ENCODE peak calls at places on chromosomes 6 and 20, in seven cellular contexts. One of them, this sample, is unnamed. For H3K4me1, the result is how much of the 10 kb centered on the place peaks cover.

GRCh38 chr20:20820780-20821495 is 108.5 kb upstream of the RALGAPA2 start:
- DNase-seq in transverse colon: no peak
- DNase-seq in spleen: no peak
- DNase-seq in endothelial cell of umbilical vein: no peak
- DNase-seq in GM12878: no peak
- DNase-seq in prostate gland: no peak
- DNase-seq in suprapubic skin: no peak
- DNase-seq in this sample: no peak

GRCh38 chr6:41724638-41725501 is 10.5 kb downstream of the TFEB start:
- DNase-seq in transverse colon: no peak
- DNase-seq in spleen: no peak
- DNase-seq in endothelial cell of umbilical vein: no peak
- DNase-seq in GM12878: no peak
- DNase-seq in prostate gland: no peak
- DNase-seq in suprapubic skin: no peak
- DNase-seq in this sample: no peak

GRCh38 chr20:7980332-7981046 is 39.1 kb downstream of the TMX4 start:
- DNase-seq in transverse colon: no peak
- DNase-seq in spleen: no peak
- DNase-seq in endothelial cell of umbilical vein: peak
- DNase-seq in GM12878: no peak
- DNase-seq in prostate gland: peak
- DNase-seq in suprapubic skin: no peak
- DNase-seq in this sample: no peak

GRCh38 chr6:138503881-138504680 is 4.8 kb upstream of the NHSL1 start:
- DNase-seq in transverse colon: no peak
- DNase-seq in spleen: no peak
- DNase-seq in endothelial cell of umbilical vein: no peak
- DNase-seq in GM12878: no peak
- DNase-seq in prostate gland: no peak
- DNase-seq in suprapubic skin: no peak
- DNase-seq in this sample: no peak

GRCh38 chr20:3390759-3391500 is 16.5 kb downstream of the DNAAF9 start:
- DNase-seq in transverse colon: no peak
- DNase-seq in spleen: no peak
- DNase-seq in endothelial cell of umbilical vein: no peak
- DNase-seq in GM12878: no peak
- DNase-seq in prostate gland: no peak
- DNase-seq in suprapubic skin: no peak
- DNase-seq in this sample: no peak

GRCh38 chr20:14711681-14712080 is 374.3 kb upstream of the FLRT3 start:
- DNase-seq in transverse colon: no peak
- DNase-seq in spleen: no peak
- DNase-seq in endothelial cell of umbilical vein: no peak
- DNase-seq in GM12878: no peak
- DNase-seq in prostate gland: no peak
- DNase-seq in suprapubic skin: no peak
- DNase-seq in this sample: no peak

GRCh38 chr6:119832411-119832810 is 482.9 kb upstream of the MAN1A1 start:
- DNase-seq in transverse colon: no peak
- DNase-seq in spleen: no peak
- DNase-seq in endothelial cell of umbilical vein: no peak
- DNase-seq in GM12878: no peak
- DNase-seq in prostate gland: no peak
- DNase-seq in suprapubic skin: no peak
- DNase-seq in this sample: no peak

GRCh38 chr20:59789641-59790040 is 143.8 kb downstream of the SYCP2 start:
- DNase-seq in transverse colon: no peak
- DNase-seq in spleen: no peak
- DNase-seq in endothelial cell of umbilical vein: no peak
- DNase-seq in GM12878: no peak
- DNase-seq in prostate gland: no peak
- DNase-seq in suprapubic skin: peak
- DNase-seq in this sample: peak

GRCh38 chr6:28982476-28983266 is 22.4 kb downstream of the ZNF311 start:
- DNase-seq in transverse colon: no peak
- DNase-seq in spleen: no peak
- DNase-seq in endothelial cell of umbilical vein: no peak
- DNase-seq in GM12878: peak
- DNase-seq in prostate gland: peak
- DNase-seq in suprapubic skin: no peak
- DNase-seq in this sample: no peak

GRCh38 chr20:8562356-8562755 is 430.3 kb downstream of the PLCB1 start:
- DNase-seq in transverse colon: no peak
- DNase-seq in spleen: no peak
- DNase-seq in endothelial cell of umbilical vein: no peak
- DNase-seq in GM12878: no peak
- DNase-seq in prostate gland: no peak
- DNase-seq in suprapubic skin: no peak
- DNase-seq in this sample: no peak

GRCh38 chr6:97462944-97463343 is 179.9 kb upstream of the MMS22L start:
- DNase-seq in transverse colon: no peak
- DNase-seq in spleen: no peak
- DNase-seq in endothelial cell of umbilical vein: no peak
- DNase-seq in GM12878: no peak
- DNase-seq in prostate gland: no peak
- DNase-seq in suprapubic skin: no peak
- DNase-seq in this sample: no peak

GRCh38 chr6:147448212-147448611 is 60.3 kb upstream of the SAMD5 start:
- DNase-seq in transverse colon: no peak
- DNase-seq in spleen: peak
- DNase-seq in endothelial cell of umbilical vein: no peak
- DNase-seq in GM12878: no peak
- DNase-seq in prostate gland: no peak
- DNase-seq in suprapubic skin: no peak
- DNase-seq in this sample: peak

GRCh38 chr6:35318200-35318844 is 20.7 kb downstream of the DEF6 start:
- DNase-seq in transverse colon: peak
- DNase-seq in spleen: no peak
- DNase-seq in endothelial cell of umbilical vein: peak
- DNase-seq in GM12878: no peak
- DNase-seq in prostate gland: peak
- DNase-seq in suprapubic skin: peak
- DNase-seq in this sample: peak

GRCh38 chr6:170063431-170063830 is 227.4 kb downstream of the DLL1 start:
- DNase-seq in transverse colon: peak
- DNase-seq in spleen: peak
- DNase-seq in endothelial cell of umbilical vein: no peak
- DNase-seq in GM12878: no peak
- DNase-seq in prostate gland: no peak
- DNase-seq in suprapubic skin: peak
- DNase-seq in this sample: peak

GRCh38 chr6:5904527-5904926 is 102.2 kb downstream of the NRN1 start:
- DNase-seq in transverse colon: no peak
- DNase-seq in spleen: no peak
- DNase-seq in endothelial cell of umbilical vein: no peak
- DNase-seq in GM12878: no peak
- DNase-seq in prostate gland: no peak
- DNase-seq in suprapubic skin: no peak
- DNase-seq in this sample: no peak

GRCh38 chr6:2611092-2611491 is 139.6 kb downstream of the MYLK4 start:
- DNase-seq in transverse colon: no peak
- DNase-seq in spleen: no peak
- DNase-seq in endothelial cell of umbilical vein: peak
- DNase-seq in GM12878: no peak
- DNase-seq in prostate gland: no peak
- DNase-seq in suprapubic skin: no peak
- DNase-seq in this sample: no peak

GRCh38 chr6:551405-551804 is 105.5 kb downstream of the HUS1B start:
- DNase-seq in transverse colon: no peak
- DNase-seq in spleen: no peak
- DNase-seq in endothelial cell of umbilical vein: no peak
- DNase-seq in GM12878: no peak
- DNase-seq in prostate gland: no peak
- DNase-seq in suprapubic skin: no peak
- DNase-seq in this sample: no peak

GRCh38 chr6:167532410-167533294 is 207.8 kb downstream of the TTLL2 start:
- DNase-seq in transverse colon: no peak
- DNase-seq in spleen: no peak
- DNase-seq in endothelial cell of umbilical vein: no peak
- DNase-seq in GM12878: no peak
- DNase-seq in prostate gland: no peak
- DNase-seq in suprapubic skin: no peak
- DNase-seq in this sample: no peak

GRCh38 chr6:25050356-25050755 is 114.6 kb upstream of the RIPOR2 start:
- DNase-seq in transverse colon: peak
- DNase-seq in spleen: no peak
- DNase-seq in endothelial cell of umbilical vein: peak
- DNase-seq in GM12878: no peak
- DNase-seq in prostate gland: no peak
- DNase-seq in suprapubic skin: no peak
- DNase-seq in this sample: no peak

GRCh38 chr20:4256886-4257285 is 241.5 kb upstream of the RNF24 start:
- DNase-seq in transverse colon: no peak
- DNase-seq in spleen: no peak
- DNase-seq in endothelial cell of umbilical vein: no peak
- DNase-seq in GM12878: no peak
- DNase-seq in prostate gland: no peak
- DNase-seq in suprapubic skin: no peak
- DNase-seq in this sample: no peak

DNA sequence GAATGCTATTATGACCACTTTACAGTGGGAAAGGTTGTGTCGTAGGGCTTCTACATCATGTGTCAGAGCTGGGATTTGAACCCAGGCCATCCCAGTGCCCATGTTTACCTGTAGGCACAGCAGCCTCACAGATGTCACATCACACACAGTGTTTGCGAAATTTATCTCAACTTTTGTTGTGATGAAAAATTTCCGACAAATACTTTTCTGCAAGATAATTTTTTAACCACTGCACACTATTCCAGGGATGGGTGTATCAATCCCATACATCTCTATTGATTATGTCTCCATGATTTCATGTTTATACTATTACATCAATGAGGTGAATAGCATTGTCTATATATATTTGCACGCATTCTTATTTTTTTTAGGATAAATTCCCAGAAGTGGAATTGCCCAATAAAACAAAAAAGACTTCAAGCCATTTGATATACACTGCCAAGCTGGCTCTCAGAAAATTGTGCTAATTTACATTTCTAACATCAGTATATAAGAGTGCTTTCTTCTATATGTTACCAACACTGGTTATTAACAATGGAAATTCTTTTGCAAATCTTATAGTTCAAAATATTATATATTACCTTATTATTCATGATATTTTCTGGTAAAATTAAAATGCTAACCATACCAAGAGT is 189.1 kb upstream of the ZNF217 start:
- DNase-seq in transverse colon: no peak
- DNase-seq in spleen: no peak
- DNase-seq in endothelial cell of umbilical vein: no peak
- DNase-seq in GM12878: no peak
- DNase-seq in prostate gland: no peak
- DNase-seq in suprapubic skin: no peak
- DNase-seq in this sample: no peak
- TF ChIP-seq POLR2AphosphoS5 in transverse colon: no peak
- TF ChIP-seq POLR2AphosphoS5 in spleen: no peak
- TF ChIP-seq POLR2AphosphoS5 in endothelial cell of umbilical vein: no peak
- TF ChIP-seq POLR2AphosphoS5 in GM12878: no peak
- TF ChIP-seq POLR2AphosphoS5 in prostate gland: no peak
- TF ChIP-seq POLR2AphosphoS5 in suprapubic skin: no peak
- TF ChIP-seq POLR2AphosphoS5 in this sample: no peak

DNA sequence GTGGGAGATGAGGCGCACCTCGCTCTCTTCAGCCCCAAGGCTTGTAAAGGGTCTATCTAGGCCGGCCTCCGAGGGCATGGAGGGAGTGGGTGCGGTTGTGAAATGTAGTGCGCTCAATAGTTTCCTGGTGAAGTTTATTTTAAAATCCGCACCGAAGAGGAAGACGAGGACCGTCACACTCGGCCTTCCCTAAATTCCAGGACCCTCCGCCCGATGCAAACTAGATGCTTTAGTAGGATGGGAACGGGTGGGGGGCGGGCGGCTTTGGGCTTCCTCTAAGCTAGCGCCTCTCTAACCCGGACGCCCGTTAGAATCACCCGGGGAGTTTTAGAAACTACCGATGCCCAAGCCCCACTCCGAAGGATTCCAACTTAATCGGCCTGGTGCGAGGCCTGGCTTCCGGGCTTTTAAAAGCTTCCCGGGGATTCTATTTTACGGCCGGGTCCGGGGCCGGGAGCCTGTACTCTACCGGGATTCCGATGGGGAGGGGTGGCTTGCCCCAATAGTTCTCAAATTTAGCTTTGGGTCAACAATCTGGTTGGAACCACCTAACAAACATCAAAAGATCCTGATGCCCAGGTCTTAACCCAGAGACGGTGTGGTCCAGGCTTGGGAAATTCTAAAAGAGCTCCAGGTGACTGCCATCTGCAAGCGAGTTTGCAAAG is 548 bp upstream of the BCAS4 start:
- DNase-seq in transverse colon: no peak
- DNase-seq in spleen: peak
- DNase-seq in endothelial cell of umbilical vein: no peak
- DNase-seq in GM12878: no peak
- DNase-seq in prostate gland: no peak
- DNase-seq in suprapubic skin: no peak
- DNase-seq in this sample: no peak
- H3K4me1 ChIP-seq in transverse colon: under half
- H3K4me1 ChIP-seq in spleen: under half
- H3K4me1 ChIP-seq in endothelial cell of umbilical vein: under half
- H3K4me1 ChIP-seq in GM12878: under half
- H3K4me1 ChIP-seq in prostate gland: under half
- H3K4me1 ChIP-seq in suprapubic skin: under half
- H3K4me1 ChIP-seq in this sample: under half

DNA sequence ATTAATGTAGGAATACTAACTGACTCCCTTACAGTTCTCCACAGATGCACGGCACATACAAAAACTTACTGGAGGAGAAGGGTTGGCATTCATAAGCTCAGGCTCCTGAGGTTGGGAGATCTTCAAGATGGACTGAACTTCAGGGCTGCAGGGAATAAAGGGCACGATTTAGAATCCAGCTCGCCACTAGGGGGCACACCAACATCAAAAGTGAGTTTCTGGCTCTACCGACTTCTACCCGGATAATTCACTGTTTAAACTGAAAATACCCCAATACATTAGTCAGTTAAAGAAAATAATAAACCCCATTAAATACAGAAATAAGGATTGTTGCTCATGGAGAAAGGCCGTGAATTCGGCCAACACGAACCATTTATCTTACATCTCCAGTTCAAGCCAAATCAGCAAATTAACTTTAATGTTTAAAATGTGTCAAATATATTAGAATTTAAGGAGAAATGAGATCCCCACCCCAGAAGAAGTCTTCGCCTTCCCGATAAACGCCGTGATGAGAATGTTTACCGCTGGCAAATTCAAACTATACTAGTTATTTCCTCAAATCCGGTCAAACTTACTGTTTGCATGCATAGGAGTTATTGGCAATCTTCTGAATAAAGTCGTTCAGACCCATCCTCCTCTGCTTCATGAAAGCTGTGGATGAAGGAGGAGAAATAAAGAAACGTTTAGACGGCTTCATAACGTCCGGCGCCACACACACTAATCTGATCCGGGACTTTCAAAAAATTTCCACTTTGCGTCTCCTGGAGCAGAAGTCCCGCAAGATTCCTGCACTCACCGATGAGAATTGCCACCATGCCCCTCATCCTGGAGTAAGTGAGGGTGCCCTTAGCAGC is 121.7 kb upstream of the SLC2A12 start:
- DNase-seq in transverse colon: peak
- DNase-seq in spleen: peak
- DNase-seq in endothelial cell of umbilical vein: peak
- DNase-seq in GM12878: peak
- DNase-seq in prostate gland: peak
- DNase-seq in suprapubic skin: peak
- DNase-seq in this sample: peak
- H3K27ac ChIP-seq in transverse colon: peak
- H3K27ac ChIP-seq in spleen: peak
- H3K27ac ChIP-seq in endothelial cell of umbilical vein: peak
- H3K27ac ChIP-seq in GM12878: no peak
- H3K27ac ChIP-seq in prostate gland: peak
- H3K27ac ChIP-seq in suprapubic skin: peak
- H3K27ac ChIP-seq in this sample: peak

GRCh38 chr6:15911753-15912504 is 217.0 kb upstream of the MYLIP start:
- DNase-seq in transverse colon: no peak
- DNase-seq in spleen: no peak
- DNase-seq in endothelial cell of umbilical vein: no peak
- DNase-seq in GM12878: no peak
- DNase-seq in prostate gland: no peak
- DNase-seq in suprapubic skin: no peak
- DNase-seq in this sample: no peak
- TF ChIP-seq POLR2AphosphoS5 in transverse colon: no peak
- TF ChIP-seq POLR2AphosphoS5 in spleen: no peak
- TF ChIP-seq POLR2AphosphoS5 in endothelial cell of umbilical vein: no peak
- TF ChIP-seq POLR2AphosphoS5 in GM12878: no peak
- TF ChIP-seq POLR2AphosphoS5 in prostate gland: no peak
- TF ChIP-seq POLR2AphosphoS5 in suprapubic skin: no peak
- TF ChIP-seq POLR2AphosphoS5 in this sample: no peak